ENCODE peak calls at places on chromosomes 7 and 10, in six cellular contexts. S is naive thymus-derived CD4-positive, alpha-beta T cell; M is cardiac muscle cell; Z is transverse colon; Q is upper lobe of left lung; A is heart right ventricle. B is an unnamed sample. For H3K4me1, the result is how much of the 10 kb centered on the place peaks cover.

GRCh38 chr7:13291010-13291409 is 603.6 kb downstream of the ARL4A start:
- DNase-seq in S (no peak), M (no peak), Z (no peak), Q (no peak), A (no peak), B (no peak)

GRCh38 chr10:57699944-57700343 is 567.8 kb downstream of the IPMK start:
- DNase-seq in S (no peak), M (no peak), Z (no peak), Q (no peak), A (no peak), B (no peak)

GRCh38 chr10:69861251-69862240 is 59.8 kb downstream of the COL13A1 start:
- DNase-seq in S (no peak), M (no peak), Z (no peak), Q (no peak), A (no peak), B (no peak)

GRCh38 chr7:44887293-44887692 is 2.0 kb upstream of the PURB start:
- DNase-seq in S (no peak), M (no peak), Z (no peak), Q (no peak), A (no peak), B (no peak)

GRCh38 chr7:121610243-121610642 is 214.1 kb upstream of the FAM3C start:
- DNase-seq in S (no peak), M (no peak), Z (no peak), Q (no peak), A (no peak), B (no peak)

GRCh38 chr10:96038476-96039387 is 4.7 kb upstream of the CCNJ start:
- DNase-seq in S (no peak), M (no peak), Z (no peak), Q (no peak), A (no peak), B (no peak)

GRCh38 chr10:43110318-43111071 is 27.8 kb upstream of the CSGALNACT2 start:
- DNase-seq in S (no peak), M (no peak), Z (peak), Q (peak), A (peak), B (no peak)

GRCh38 chr10:116729243-116729642 is 13.1 kb downstream of the HSPA12A start:
- DNase-seq in S (no peak), M (no peak), Z (no peak), Q (no peak), A (no peak), B (no peak)

GRCh38 chr7:124784879-124785818 is 19.6 kb upstream of the GPR37 start:
- DNase-seq in S (no peak), M (peak), Z (peak), Q (no peak), A (no peak), B (no peak)

GRCh38 chr7:116741625-116742316 is 69.8 kb downstream of the MET start:
- DNase-seq in S (no peak), M (no peak), Z (no peak), Q (no peak), A (no peak), B (no peak)

GRCh38 chr7:116736927-116737715 is 65.1 kb downstream of the MET start:
- DNase-seq in S (no peak), M (no peak), Z (no peak), Q (no peak), A (no peak), B (no peak)

GRCh38 chr7:116740758-116741462 is 68.9 kb downstream of the MET start:
- DNase-seq in S (no peak), M (no peak), Z (no peak), Q (no peak), A (no peak), B (no peak)

GRCh38 chr7:116734736-116735135 is 62.7 kb downstream of the MET start:
- DNase-seq in S (no peak), M (no peak), Z (no peak), Q (no peak), A (no peak), B (no peak)

GRCh38 chr7:116738378-116738777 is 66.4 kb downstream of the MET start:
- DNase-seq in S (no peak), M (no peak), Z (no peak), Q (no peak), A (no peak), B (no peak)
- H3K4me1 ChIP-seq in S (under half), M (under half), Z (under half), Q (under half), A (under half), B (under half)

GRCh38 chr7:977326-978048 is 2.1 kb upstream of the COX19 start:
- DNase-seq in S (no peak), M (no peak), Z (peak), Q (peak), A (no peak), B (no peak)

GRCh38 chr7:974172-974571 is 1.2 kb downstream of the COX19 start:
- DNase-seq in S (no peak), M (no peak), Z (no peak), Q (no peak), A (no peak), B (no peak)

GRCh38 chr7:976901-977325 is 1.6 kb upstream of the COX19 start:
- DNase-seq in S (no peak), M (no peak), Z (peak), Q (no peak), A (no peak), B (no peak)

GRCh38 chr7:974820-975681 is at the start of gene COX19:
- DNase-seq in S (peak), M (peak), Z (peak), Q (peak), A (peak), B (peak)

GRCh38 chr7:975702-976473 is 539 bp upstream of the COX19 start:
- DNase-seq in S (no peak), M (no peak), Z (no peak), Q (no peak), A (no peak), B (no peak)
- H3K27ac ChIP-seq in S (peak), M (no peak), Z (peak), Q (peak), A (peak), B (peak)

GRCh38 chr7:134186022-134186421 is 58.9 kb downstream of the LRGUK start:
- DNase-seq in S (no peak), M (no peak), Z (no peak), Q (no peak), A (no peak), B (no peak)

GRCh38 chr7:134188311-134188710 is 61.2 kb downstream of the LRGUK start:
- DNase-seq in S (no peak), M (no peak), Z (no peak), Q (no peak), A (no peak), B (no peak)

GRCh38 chr7:134186801-134187200 is 59.7 kb downstream of the LRGUK start:
- DNase-seq in S (no peak), M (no peak), Z (no peak), Q (no peak), A (no peak), B (no peak)

GRCh38 chr7:134187893-134188292 is 60.8 kb downstream of the LRGUK start:
- DNase-seq in S (no peak), M (no peak), Z (no peak), Q (no peak), A (no peak), B (no peak)

DNA sequence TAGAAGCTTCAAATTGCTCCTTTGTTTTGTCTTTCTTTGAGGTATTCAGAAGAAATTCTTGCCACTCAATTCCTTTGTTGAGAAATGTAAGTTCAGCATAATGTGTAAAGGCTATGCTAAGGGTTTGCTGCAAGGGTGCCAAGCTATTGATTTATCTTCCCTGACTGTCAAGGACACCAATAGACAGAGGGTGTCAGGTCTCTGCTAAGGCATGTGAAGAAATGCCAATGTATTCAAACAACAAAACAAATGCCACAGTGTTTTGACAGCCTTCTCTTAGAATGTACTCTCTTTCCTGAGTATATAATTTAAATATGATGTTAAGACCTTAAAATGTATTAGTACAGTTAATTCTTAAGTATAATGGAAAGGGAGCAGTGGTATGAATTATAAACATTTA is 62.4 kb downstream of the LRGUK start:
- DNase-seq in S (no peak), M (no peak), Z (no peak), Q (no peak), A (no peak), B (no peak)
- H3K4me1 ChIP-seq in S (under half), M (under half), Z (under half), Q (under half), A (under half), B (under half)

DNA sequence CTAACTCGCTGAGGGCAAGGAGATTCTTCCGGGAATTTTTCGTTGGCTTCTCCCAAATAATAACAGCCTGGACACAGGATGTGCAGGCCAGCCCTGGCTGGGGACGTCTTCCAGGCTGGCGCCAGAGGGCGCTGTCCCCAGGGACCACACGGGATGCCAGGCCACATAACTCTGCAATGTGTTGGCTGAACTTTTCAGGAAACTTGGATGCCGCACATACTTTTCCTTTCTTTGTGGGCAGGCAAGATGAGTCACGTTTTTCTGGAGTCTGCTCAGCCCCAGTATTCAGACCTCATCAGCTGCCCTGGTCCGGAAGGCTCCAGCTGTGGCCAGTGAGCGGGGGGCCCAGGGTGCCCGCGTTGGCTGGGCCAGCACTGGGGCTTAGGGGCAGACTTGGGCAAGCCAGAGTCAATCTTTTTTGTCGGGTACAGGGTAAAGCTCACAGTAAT is 122.7 kb downstream of the PRKAG2 start:
- DNase-seq in S (no peak), M (peak), Z (peak), Q (peak), A (peak), B (peak)
- H3K27ac ChIP-seq in S (no peak), M (peak), Z (peak), Q (peak), A (peak), B (peak)

GRCh38 chr7:103101543-103101942 is 26.6 kb downstream of the ARMC10 start:
- DNase-seq in S (no peak), M (no peak), Z (no peak), Q (no peak), A (no peak), B (no peak)

GRCh38 chr7:103100348-103100747 is 25.4 kb downstream of the ARMC10 start:
- DNase-seq in S (no peak), M (no peak), Z (no peak), Q (no peak), A (no peak), B (no peak)
- H3K4me1 ChIP-seq in S (under half), M (under half), Z (under half), Q (under half), A (under half), B (under half)

GRCh38 chr7:107170051-107170661 is 1.4 kb downstream of the HBP1 start:
- DNase-seq in S (no peak), M (no peak), Z (no peak), Q (no peak), A (no peak), B (no peak)

GRCh38 chr7:107171496-107171895 is 2.7 kb downstream of the HBP1 start:
- DNase-seq in S (no peak), M (no peak), Z (no peak), Q (no peak), A (no peak), B (no peak)

GRCh38 chr7:107173691-107174406 is 5.0 kb downstream of the HBP1 start:
- DNase-seq in S (no peak), M (no peak), Z (no peak), Q (no peak), A (no peak), B (no peak)

GRCh38 chr7:107173191-107173590 is 4.4 kb downstream of the HBP1 start:
- DNase-seq in S (no peak), M (no peak), Z (no peak), Q (no peak), A (no peak), B (no peak)

GRCh38 chr7:107172318-107173032 is 3.7 kb downstream of the HBP1 start:
- DNase-seq in S (no peak), M (no peak), Z (no peak), Q (no peak), A (no peak), B (no peak)
- H3K27ac ChIP-seq in S (peak), M (no peak), Z (no peak), Q (no peak), A (no peak), B (peak)

GRCh38 chr7:139362981-139363380 is 3.3 kb downstream of the LUC7L2 start:
- DNase-seq in S (no peak), M (no peak), Z (no peak), Q (no peak), A (no peak), B (no peak)

GRCh38 chr7:139362302-139362701 is 2.6 kb downstream of the LUC7L2 start:
- DNase-seq in S (no peak), M (peak), Z (no peak), Q (no peak), A (no peak), B (no peak)

GRCh38 chr7:139367438-139368155 is 7.9 kb downstream of the LUC7L2 start:
- DNase-seq in S (no peak), M (no peak), Z (no peak), Q (no peak), A (no peak), B (no peak)

GRCh38 chr7:139366400-139366799 is 6.7 kb downstream of the LUC7L2 start:
- DNase-seq in S (no peak), M (no peak), Z (no peak), Q (no peak), A (no peak), B (no peak)

DNA sequence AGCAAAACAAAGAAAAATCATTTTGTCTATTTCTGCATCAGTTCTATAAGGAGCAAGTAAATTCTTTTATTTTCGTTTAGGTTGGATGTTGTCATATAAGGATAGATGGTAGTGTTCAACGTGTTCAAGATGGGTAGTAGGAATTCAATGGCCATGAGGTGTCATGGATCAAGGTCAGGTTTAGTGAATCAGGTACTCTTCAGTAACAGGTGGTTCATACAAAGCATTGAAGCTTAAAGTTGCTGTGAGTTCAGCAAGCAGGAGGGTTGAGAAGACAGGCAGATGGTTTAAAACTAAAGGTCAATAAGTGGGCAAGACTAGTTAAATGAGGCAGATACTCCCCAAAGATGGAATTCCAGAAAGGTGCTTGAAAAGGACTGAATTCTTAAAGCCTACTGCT is 5.6 kb downstream of the LUC7L2 start:
- DNase-seq in S (no peak), M (no peak), Z (no peak), Q (no peak), A (no peak), B (no peak)
- H3K4me1 ChIP-seq in S (under half), M (under half), Z (under half), Q (half or more), A (under half), B (under half)

DNA sequence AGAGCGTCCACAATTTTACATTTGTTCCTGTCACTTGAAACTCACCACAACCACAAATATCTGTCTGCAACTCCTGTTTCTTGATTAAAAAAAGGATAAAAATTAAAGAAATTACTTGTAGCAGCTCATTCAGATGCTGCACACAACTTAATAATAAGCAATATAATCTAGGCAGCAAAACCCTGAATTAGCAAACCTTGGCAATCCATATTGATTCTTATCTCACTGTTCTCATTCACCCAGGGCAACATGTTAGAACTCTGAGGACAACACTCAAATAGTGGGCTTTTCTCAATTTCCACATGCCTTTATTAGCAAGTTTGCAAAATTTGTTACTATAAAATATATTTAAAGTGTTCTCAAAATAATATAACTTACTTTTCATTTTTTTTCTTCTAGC is 38.9 kb downstream of the BAZ1B start:
- DNase-seq in S (no peak), M (no peak), Z (no peak), Q (no peak), A (no peak), B (no peak)
- H3K27ac ChIP-seq in S (no peak), M (peak), Z (no peak), Q (no peak), A (no peak), B (no peak)

GRCh38 chr7:112452102-112452888 is 2.0 kb downstream of the IFRD1 start:
- DNase-seq in S (no peak), M (peak), Z (peak), Q (no peak), A (peak), B (no peak)
- H3K4me1 ChIP-seq in S (under half), M (under half), Z (half or more), Q (under half), A (under half), B (under half)

GRCh38 chr10:119468542-119469324 is 73.8 kb downstream of the RGS10 start:
- DNase-seq in S (no peak), M (no peak), Z (no peak), Q (no peak), A (no peak), B (no peak)
- H3K27ac ChIP-seq in S (no peak), M (no peak), Z (no peak), Q (no peak), A (no peak), B (no peak)